ENCODE peak calls at places on chromosomes 6 and 20, in four cellular contexts. One of them, this sample, is unnamed.

GRCh38 chr6:15389759-15390723 is 144.2 kb downstream of the JARID2 start:
- DNase-seq in HepG2: peak
- DNase-seq in WTC11: peak
- DNase-seq in K562: peak
- DNase-seq in this sample: peak

GRCh38 chr6:121698617-121699016 is 263.2 kb downstream of the GJA1 start:
- DNase-seq in HepG2: no peak
- DNase-seq in WTC11: no peak
- DNase-seq in K562: no peak
- DNase-seq in this sample: no peak

GRCh38 chr6:26576929-26577719 is 19.6 kb upstream of the ABT1 start:
- DNase-seq in HepG2: peak
- DNase-seq in WTC11: peak
- DNase-seq in K562: peak
- DNase-seq in this sample: no peak

GRCh38 chr20:50826121-50826520 is 31.3 kb downstream of the BCAS4 start:
- DNase-seq in HepG2: no peak
- DNase-seq in WTC11: no peak
- DNase-seq in K562: no peak
- DNase-seq in this sample: no peak

GRCh38 chr20:19095762-19096161 is 116.7 kb upstream of the SLC24A3 start:
- DNase-seq in HepG2: no peak
- DNase-seq in WTC11: peak
- DNase-seq in K562: no peak
- DNase-seq in this sample: no peak

GRCh38 chr6:167910007-167910406 is 83.3 kb downstream of the AFDN start:
- DNase-seq in HepG2: no peak
- DNase-seq in WTC11: no peak
- DNase-seq in K562: no peak
- DNase-seq in this sample: no peak

GRCh38 chr20:853406-853996 is 20.0 kb downstream of the FAM110A start:
- DNase-seq in HepG2: no peak
- DNase-seq in WTC11: no peak
- DNase-seq in K562: no peak
- DNase-seq in this sample: no peak

GRCh38 chr20:1509237-1509636 is 18.0 kb upstream of the SIRPB2 start:
- DNase-seq in HepG2: peak
- DNase-seq in WTC11: no peak
- DNase-seq in K562: no peak
- DNase-seq in this sample: peak

GRCh38 chr6:147508871-147509608 is 550 bp downstream of the SAMD5 start:
- DNase-seq in HepG2: no peak
- DNase-seq in WTC11: peak
- DNase-seq in K562: peak
- DNase-seq in this sample: peak

GRCh38 chr6:56849876-56850275 is 105.0 kb upstream of the BEND6 start:
- DNase-seq in HepG2: no peak
- DNase-seq in WTC11: peak
- DNase-seq in K562: no peak
- DNase-seq in this sample: no peak
- TF ChIP-seq SP1 in HepG2: no peak
- TF ChIP-seq SP1 in WTC11: no peak
- TF ChIP-seq SP1 in K562: no peak
- TF ChIP-seq SP1 in this sample: no peak

GRCh38 chr20:57868310-57868709 is 158.5 kb upstream of the PMEPA1 start:
- DNase-seq in HepG2: no peak
- DNase-seq in WTC11: no peak
- DNase-seq in K562: no peak
- DNase-seq in this sample: no peak

GRCh38 chr20:57869951-57870315 is 160.1 kb upstream of the PMEPA1 start:
- DNase-seq in HepG2: no peak
- DNase-seq in WTC11: no peak
- DNase-seq in K562: no peak
- DNase-seq in this sample: no peak

GRCh38 chr20:57870597-57871236 is 160.9 kb upstream of the PMEPA1 start:
- DNase-seq in HepG2: no peak
- DNase-seq in WTC11: no peak
- DNase-seq in K562: no peak
- DNase-seq in this sample: no peak

GRCh38 chr20:57867807-57868206 is 158.0 kb upstream of the PMEPA1 start:
- DNase-seq in HepG2: no peak
- DNase-seq in WTC11: no peak
- DNase-seq in K562: no peak
- DNase-seq in this sample: no peak

DNA sequence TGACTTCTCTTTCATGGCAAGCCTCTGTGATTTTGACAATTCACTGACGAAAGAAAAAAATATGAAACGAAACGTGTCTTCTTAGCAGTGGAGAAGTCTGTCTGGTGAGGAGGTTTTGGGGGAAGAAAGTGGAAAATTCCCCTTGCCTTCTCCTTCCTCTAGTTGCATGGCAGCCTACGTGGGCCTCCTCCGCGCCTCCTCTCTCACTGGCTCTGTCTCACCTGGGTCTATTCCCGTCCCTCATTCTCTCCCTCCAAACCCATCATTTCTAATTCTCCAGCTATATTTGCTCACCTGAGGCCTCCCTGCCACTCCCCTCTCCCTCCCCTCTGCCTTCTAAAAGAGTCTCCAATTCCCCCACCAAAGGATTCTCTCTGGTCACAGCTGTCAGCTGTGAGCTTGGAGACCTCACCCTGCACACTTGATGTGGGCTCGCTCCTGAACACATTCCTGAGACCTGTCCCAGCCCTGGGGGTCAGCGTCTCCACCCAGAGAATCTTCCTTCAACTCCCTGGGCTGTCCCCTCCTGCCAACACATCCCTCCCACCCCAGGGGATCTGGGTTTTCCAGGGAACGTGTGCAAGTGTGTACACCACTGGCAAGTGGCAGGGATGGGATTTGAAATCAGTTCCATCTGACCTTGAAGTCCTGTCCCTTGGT is 159.6 kb upstream of the PMEPA1 start:
- DNase-seq in HepG2: no peak
- DNase-seq in WTC11: no peak
- DNase-seq in K562: no peak
- DNase-seq in this sample: no peak
- TF ChIP-seq ELF4 in HepG2: no peak
- TF ChIP-seq ELF4 in WTC11: no peak
- TF ChIP-seq ELF4 in K562: no peak
- TF ChIP-seq ELF4 in this sample: no peak

GRCh38 chr20:63577317-63577894 is 3.4 kb upstream of the HELZ2 start:
- DNase-seq in HepG2: no peak
- DNase-seq in WTC11: no peak
- DNase-seq in K562: no peak
- DNase-seq in this sample: no peak
- TF ChIP-seq SP1 in HepG2: no peak
- TF ChIP-seq SP1 in WTC11: no peak
- TF ChIP-seq SP1 in K562: no peak
- TF ChIP-seq SP1 in this sample: no peak

DNA sequence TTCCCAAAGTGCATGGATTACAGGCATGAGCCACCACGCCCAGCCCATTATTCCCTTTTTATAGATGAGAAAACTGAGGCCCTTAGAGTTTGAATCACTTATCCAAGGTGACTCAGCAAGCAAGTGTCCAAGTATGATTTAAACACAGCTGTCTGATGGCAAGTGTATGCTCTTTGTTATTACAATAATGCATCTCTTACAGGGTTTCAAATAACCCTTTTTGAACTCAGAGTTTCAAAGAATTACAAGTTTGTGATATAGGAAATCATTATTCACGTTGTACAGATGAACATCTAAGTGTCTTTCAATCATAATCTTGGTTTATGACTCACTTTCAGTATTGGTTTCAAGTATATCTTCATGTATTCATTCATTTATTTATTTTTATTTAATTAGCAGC is 63.0 kb downstream of the CD83 start:
- DNase-seq in HepG2: no peak
- DNase-seq in WTC11: no peak
- DNase-seq in K562: no peak
- DNase-seq in this sample: no peak
- TF ChIP-seq ELF4 in HepG2: no peak
- TF ChIP-seq ELF4 in WTC11: no peak
- TF ChIP-seq ELF4 in K562: no peak
- TF ChIP-seq ELF4 in this sample: no peak

DNA sequence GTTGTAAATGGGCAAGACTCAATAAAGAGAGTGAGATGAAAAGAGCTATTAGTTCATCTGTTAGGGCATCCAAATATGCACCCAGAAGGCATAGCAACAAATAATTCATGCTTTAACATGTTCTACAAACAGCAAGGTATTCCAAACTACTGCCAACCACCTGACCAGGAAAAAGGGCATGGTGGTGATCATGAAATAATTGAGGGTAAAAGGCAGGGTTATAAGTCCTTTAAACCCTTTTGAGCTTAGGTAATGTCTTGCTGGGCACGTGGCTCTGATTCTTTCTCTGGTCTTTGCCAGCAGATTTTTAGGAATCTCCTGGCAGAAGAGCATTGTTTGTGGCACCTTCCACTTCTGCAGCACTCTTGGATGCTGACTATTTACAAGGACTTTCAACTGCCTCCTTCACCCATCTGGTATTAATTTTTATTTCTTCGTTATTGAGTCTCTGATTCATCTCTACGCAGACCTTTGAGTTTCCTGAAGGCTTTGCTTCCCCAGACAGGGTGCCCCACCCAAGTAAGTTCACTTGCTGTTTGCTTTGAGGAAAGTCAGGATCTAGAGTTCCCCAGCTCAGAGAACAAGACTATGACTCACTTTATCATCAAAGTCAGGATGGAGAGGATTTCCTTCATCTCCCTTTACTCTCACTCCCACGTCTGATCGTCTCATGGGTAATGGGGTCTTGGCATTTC is 83.4 kb upstream of the NEDD9 start:
- DNase-seq in HepG2: no peak
- DNase-seq in WTC11: no peak
- DNase-seq in K562: no peak
- DNase-seq in this sample: no peak
- TF ChIP-seq SP1 in HepG2: no peak
- TF ChIP-seq SP1 in WTC11: no peak
- TF ChIP-seq SP1 in K562: no peak
- TF ChIP-seq SP1 in this sample: no peak

GRCh38 chr6:102493485-102493884 is 1100.0 kb downstream of the GRIK2 start:
- DNase-seq in HepG2: no peak
- DNase-seq in WTC11: no peak
- DNase-seq in K562: no peak
- DNase-seq in this sample: no peak
- TF ChIP-seq ELF4 in HepG2: no peak
- TF ChIP-seq ELF4 in WTC11: no peak
- TF ChIP-seq ELF4 in K562: no peak
- TF ChIP-seq ELF4 in this sample: no peak

GRCh38 chr6:44737829-44738528 is 350.5 kb downstream of the CDC5L start:
- DNase-seq in HepG2: no peak
- DNase-seq in WTC11: no peak
- DNase-seq in K562: no peak
- DNase-seq in this sample: no peak

GRCh38 chr6:44739163-44739562 is 351.7 kb downstream of the CDC5L start:
- DNase-seq in HepG2: no peak
- DNase-seq in WTC11: no peak
- DNase-seq in K562: no peak
- DNase-seq in this sample: no peak

GRCh38 chr6:44737349-44737748 is 349.8 kb downstream of the CDC5L start:
- DNase-seq in HepG2: no peak
- DNase-seq in WTC11: no peak
- DNase-seq in K562: no peak
- DNase-seq in this sample: no peak

GRCh38 chr6:44740566-44741120 is 353.1 kb downstream of the CDC5L start:
- DNase-seq in HepG2: no peak
- DNase-seq in WTC11: no peak
- DNase-seq in K562: no peak
- DNase-seq in this sample: no peak

DNA sequence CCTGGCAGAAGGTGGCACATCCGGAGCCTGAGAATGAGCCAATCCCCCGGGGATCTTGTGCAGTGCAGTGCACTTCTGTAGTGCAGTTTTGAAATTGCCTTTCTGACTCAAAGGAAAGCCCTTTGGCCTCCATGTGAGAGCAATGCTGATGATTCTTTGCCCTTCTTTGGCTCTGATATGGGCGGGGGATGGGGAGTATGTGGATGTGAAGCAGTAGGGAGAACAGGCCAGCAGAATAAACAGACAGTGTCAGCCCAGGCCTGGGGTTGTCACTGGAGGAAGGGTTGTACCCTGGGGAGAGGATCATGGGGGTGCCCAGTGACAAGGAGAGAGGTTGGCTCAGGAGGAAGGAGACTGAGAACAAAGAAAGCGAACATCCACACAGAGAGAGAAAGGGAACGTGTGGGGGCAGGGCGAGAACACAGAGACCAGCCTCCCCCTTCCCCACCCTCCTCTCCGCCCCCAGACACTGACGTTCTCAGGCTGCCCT is 351.2 kb downstream of the CDC5L start:
- DNase-seq in HepG2: no peak
- DNase-seq in WTC11: no peak
- DNase-seq in K562: no peak
- DNase-seq in this sample: no peak
- TF ChIP-seq SP1 in HepG2: no peak
- TF ChIP-seq SP1 in WTC11: no peak
- TF ChIP-seq SP1 in K562: no peak
- TF ChIP-seq SP1 in this sample: no peak

GRCh38 chr6:134056046-134056445 is 3.6 kb upstream of the SLC2A12 start:
- DNase-seq in HepG2: no peak
- DNase-seq in WTC11: no peak
- DNase-seq in K562: no peak
- DNase-seq in this sample: no peak

GRCh38 chr6:134060491-134061106 is 8.2 kb upstream of the SLC2A12 start:
- DNase-seq in HepG2: peak
- DNase-seq in WTC11: no peak
- DNase-seq in K562: no peak
- DNase-seq in this sample: no peak

GRCh38 chr6:134057478-134057877 is 5.1 kb upstream of the SLC2A12 start:
- DNase-seq in HepG2: no peak
- DNase-seq in WTC11: no peak
- DNase-seq in K562: no peak
- DNase-seq in this sample: no peak

GRCh38 chr6:134061440-134061839 is 9.0 kb upstream of the SLC2A12 start:
- DNase-seq in HepG2: no peak
- DNase-seq in WTC11: no peak
- DNase-seq in K562: no peak
- DNase-seq in this sample: no peak

DNA sequence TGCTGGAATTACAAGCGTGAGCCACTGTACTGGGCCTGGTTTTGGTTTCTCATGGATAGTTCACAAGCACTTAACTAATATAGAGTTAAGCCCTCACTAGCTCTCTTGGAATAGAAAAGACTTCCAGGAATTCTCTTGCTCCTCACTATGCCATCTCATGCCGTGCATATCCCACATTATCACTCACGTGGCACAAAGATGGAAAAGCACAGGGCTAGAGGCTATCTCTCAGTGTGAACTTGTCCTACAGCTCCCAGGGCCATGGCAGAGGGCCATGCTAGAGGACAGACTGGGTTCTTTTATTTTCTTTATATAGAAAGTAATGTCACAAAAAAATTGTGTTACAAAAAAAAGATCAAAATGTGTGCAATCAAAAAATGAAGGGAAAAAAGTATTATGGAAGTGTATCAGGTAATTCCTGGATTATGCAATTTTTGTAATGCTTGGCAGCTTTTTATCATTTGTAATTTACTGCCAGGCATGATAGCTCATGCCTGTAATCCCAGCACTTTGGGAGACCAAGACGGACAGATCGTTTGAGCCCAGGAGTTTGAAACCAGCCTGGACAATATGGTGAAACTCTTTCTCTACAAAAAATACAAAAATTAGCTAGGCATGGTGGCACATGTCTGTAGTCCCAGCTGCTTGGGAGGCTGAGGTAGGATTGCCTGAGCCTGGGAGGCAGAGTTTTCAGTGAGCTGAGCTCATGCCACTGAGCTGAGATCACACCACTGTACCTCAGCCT is 6.4 kb upstream of the SLC2A12 start:
- DNase-seq in HepG2: no peak
- DNase-seq in WTC11: no peak
- DNase-seq in K562: no peak
- DNase-seq in this sample: no peak
- TF ChIP-seq ELF4 in HepG2: no peak
- TF ChIP-seq ELF4 in WTC11: no peak
- TF ChIP-seq ELF4 in K562: no peak
- TF ChIP-seq ELF4 in this sample: no peak